ENCODE peak calls at places on chromosomes 2 and 18, in four cellular contexts. A, L, G and X are unnamed samples.

GRCh38 chr2:36482576-36483214 is 115.3 kb downstream of the FEZ2 start:
- DNase-seq in A (no peak), L (no peak), G (no peak), X (no peak)

GRCh38 chr2:47177042-47177565 is 22.0 kb upstream of the STPG4 start:
- DNase-seq in A (no peak), L (no peak), G (no peak), X (no peak)

GRCh38 chr2:171541202-171541884 is 19.1 kb downstream of the CYBRD1 start:
- DNase-seq in A (no peak), L (no peak), G (no peak), X (no peak)

GRCh38 chr18:78506031-78506461 is 473.6 kb upstream of the SALL3 start:
- DNase-seq in A (peak; percentile 26), L (no peak), G (no peak), X (peak; percentile 67)

GRCh38 chr2:160388464-160389263 is 104.9 kb downstream of the RBMS1 start:
- DNase-seq in A (peak; percentile 71), L (no peak), G (no peak), X (no peak)

GRCh38 chr2:189613650-189614420 is 33.2 kb upstream of the SLC40A1 start:
- DNase-seq in A (peak; percentile 53), L (peak; percentile 53), G (no peak), X (no peak)

GRCh38 chr2:181203412-181203811 is 223.0 kb downstream of the UBE2E3 start:
- DNase-seq in A (no peak), L (peak; percentile 58), G (no peak), X (no peak)

GRCh38 chr2:149741646-149742045 is 154.1 kb upstream of the MMADHC start:
- DNase-seq in A (no peak), L (peak; percentile 54), G (no peak), X (no peak)

GRCh38 chr2:173291412-173291811 is 63.3 kb upstream of the CDCA7 start:
- DNase-seq in A (no peak), L (no peak), G (no peak), X (no peak)

GRCh38 chr18:77133051-77133919 is 702 bp upstream of the MBP start:
- DNase-seq in A (peak; percentile 66), L (no peak), G (no peak), X (no peak)

GRCh38 chr2:217489145-217489960 is 513.4 kb downstream of the TNS1 start:
- DNase-seq in A (no peak), L (no peak), G (no peak), X (no peak)

GRCh38 chr2:62806231-62806630 is 100.7 kb downstream of the EHBP1 start:
- DNase-seq in A (no peak), L (no peak), G (no peak), X (no peak)

GRCh38 chr2:197179744-197180498 is 130.7 kb downstream of the ANKRD44 start:
- DNase-seq in A (peak; percentile 66), L (no peak), G (no peak), X (no peak)

DNA sequence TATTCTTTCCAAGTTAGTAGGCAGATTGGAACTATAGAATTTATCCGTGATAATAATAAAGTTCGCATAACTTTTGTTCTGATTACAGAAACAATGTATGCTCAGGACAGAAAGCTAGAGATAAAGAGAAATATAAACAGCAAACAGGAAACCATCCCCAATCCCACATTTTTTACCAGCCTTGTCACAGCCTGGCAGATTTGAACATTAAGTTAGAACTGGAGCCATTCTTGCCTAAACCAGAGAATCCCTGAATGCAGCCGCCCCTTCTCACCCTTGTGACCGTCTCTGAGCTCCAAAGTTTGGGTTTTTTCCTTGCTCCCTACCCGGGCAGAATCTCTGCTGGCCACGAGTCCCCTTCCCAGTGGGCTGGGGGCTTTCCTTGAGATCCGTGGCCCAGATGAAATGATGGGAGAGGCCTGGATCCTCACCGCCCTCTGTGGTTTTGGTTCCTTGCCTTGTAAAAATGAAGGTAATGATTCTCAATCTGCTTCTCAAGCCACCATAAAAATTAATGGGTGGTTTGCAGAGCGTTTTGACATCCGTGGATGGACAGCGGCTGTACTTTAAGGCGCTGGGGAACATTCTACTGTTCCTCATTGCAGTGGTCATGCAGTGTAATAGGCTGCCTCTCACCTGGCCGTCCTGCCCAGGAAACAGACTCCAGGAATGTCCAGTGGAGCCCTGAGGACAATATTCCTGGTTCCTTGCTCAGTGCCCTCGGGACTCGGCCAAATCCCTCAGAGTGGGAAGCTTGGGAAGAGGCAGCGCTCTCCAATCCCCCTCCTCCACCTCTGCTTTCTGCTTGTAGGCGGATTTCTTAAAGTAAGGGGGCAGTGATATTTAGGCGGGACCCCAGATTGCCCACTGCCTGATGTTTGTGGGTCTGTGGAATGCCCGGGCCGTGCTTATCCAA is 1.6 kb downstream of the SH3BP4 start:
- DNase-seq in A (no peak), L (no peak), G (no peak), X (no peak)
- H3K27ac ChIP-seq in A (no peak overlapping the region), L (peak overlapping the region; percentile 71), G (peak overlapping the region; percentile 89), X (peak overlapping the region; percentile 92)

GRCh38 chr2:42999856-43000241 is 207.5 kb upstream of the HAAO start:
- DNase-seq in A (no peak), L (no peak), G (no peak), X (no peak)
- H3K27ac ChIP-seq in A (no peak overlapping the region), L (peak overlapping the region; percentile 13), G (peak overlapping the region; percentile 90), X (peak overlapping the region; percentile 98)

DNA sequence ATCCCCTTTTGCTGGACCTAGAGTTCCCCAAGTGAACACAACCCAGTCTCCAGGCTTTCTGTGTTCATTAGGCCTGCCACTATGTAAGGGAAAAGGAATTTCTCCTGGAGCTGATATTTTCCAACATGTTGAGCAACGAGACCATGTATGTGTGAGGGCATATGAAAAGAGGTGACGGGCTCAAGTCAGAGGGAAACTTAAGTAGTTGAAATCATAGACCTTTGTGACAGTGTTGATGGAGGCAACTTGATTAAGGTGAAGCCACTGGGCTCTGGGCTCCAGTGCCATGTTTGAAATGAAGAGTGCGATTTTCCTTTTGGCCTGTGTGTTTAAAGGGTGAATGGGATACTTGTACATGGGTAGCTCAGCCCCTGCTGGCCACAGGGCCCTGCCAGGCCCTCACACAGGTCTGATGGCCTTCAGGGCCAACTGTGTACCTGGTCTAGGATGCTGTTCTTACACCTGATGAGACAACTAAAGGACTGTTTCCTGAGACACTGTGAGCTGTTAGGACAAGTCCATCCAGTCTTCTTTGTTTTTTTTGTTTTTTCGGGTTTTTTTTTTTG is 27.1 kb downstream of the FOSL2 start:
- DNase-seq in A (no peak), L (no peak), G (no peak), X (no peak)
- H3K27ac ChIP-seq in A (peak overlapping the region; percentile 32), L (no peak overlapping the region), G (peak overlapping the region; percentile 21), X (no peak overlapping the region)

GRCh38 chr18:63480476-63480875 is 3.7 kb downstream of the SERPINB5 start:
- DNase-seq in A (no peak), L (no peak), G (no peak), X (no peak)
- H3K27ac ChIP-seq in A (no peak overlapping the region), L (peak overlapping the region; percentile 98), G (no peak overlapping the region), X (no peak overlapping the region)